ENCODE peak calls at places on chromosome 5, in six cellular contexts. P is DMS 273 treated with DMSO at 0.1 percent for 48 hours; W is iris pigment epithelial cell; C is CD8-positive, alpha-beta T cell; H is NCI-H774; F is hepatic stellate cell. G is an unnamed sample.

GRCh38 chr5:17277907-17278306 is 60.5 kb downstream of the BASP1 start:
- DNase-seq in P (no peak), H (no peak), W (no peak), F (no peak), C (no peak), G (no peak)

GRCh38 chr5:119400248-119400647 is 44.4 kb downstream of the TNFAIP8 start:
- DNase-seq in H (no peak), F (no peak), W (no peak), P (no peak), C (no peak), G (no peak)

GRCh38 chr5:139711067-139711851 is 63.1 kb downstream of the CXXC5 start:
- DNase-seq in W (peak), H (no peak), P (peak), F (peak), C (peak), G (peak)

GRCh38 chr5:14039063-14039462 is 94.6 kb upstream of the DNAH5 start:
- DNase-seq in C (no peak), H (no peak), P (no peak), F (no peak), W (no peak), G (no peak)

GRCh38 chr5:108561416-108562204 is 179.7 kb upstream of the FBXL17 start:
- DNase-seq in P (no peak), W (peak), H (no peak), C (no peak), F (no peak), G (no peak)

GRCh38 chr5:83375049-83375710 is 96.4 kb upstream of the VCAN start:
- DNase-seq in F (peak), H (no peak), P (no peak), W (no peak), C (no peak), G (no peak)

GRCh38 chr5:79011219-79011836 is 26.2 kb upstream of the ARSB start:
- DNase-seq in C (no peak), H (no peak), W (peak), F (no peak), P (no peak), G (no peak)

GRCh38 chr5:89037090-89037489 is 154.1 kb upstream of the MEF2C start:
- DNase-seq in F (no peak), P (no peak), W (peak), H (no peak), C (no peak), G (no peak)

GRCh38 chr5:60578295-60578694 is 121.7 kb downstream of the DEPDC1B start:
- DNase-seq in C (no peak), P (no peak), F (no peak), H (no peak), W (no peak), G (no peak)

GRCh38 chr5:72816297-72817075 is at the start of gene TNPO1:
- DNase-seq in F (peak), P (peak), C (peak), W (peak), H (peak), G (peak)

GRCh38 chr5:81506900-81507588 is 113.1 kb upstream of the ACOT12 start:
- DNase-seq in W (peak), H (peak), P (peak), F (peak), C (peak), G (peak)

GRCh38 chr5:177431317-177432142 is 5.1 kb downstream of the GRK6 start:
- DNase-seq in P (no peak), W (no peak), C (peak), F (no peak), H (no peak), G (no peak)

GRCh38 chr5:38692346-38692745 is 135.9 kb upstream of the LIFR start:
- DNase-seq in W (peak), F (no peak), P (no peak), H (no peak), C (no peak), G (no peak)

GRCh38 chr5:176621661-176622079 is 8.7 kb downstream of the SNCB start:
- DNase-seq in F (peak), C (no peak), H (no peak), P (no peak), W (peak), G (no peak)

GRCh38 chr5:78600656-78601452 is 47.7 kb downstream of the LHFPL2 start:
- DNase-seq in H (no peak), W (peak), P (no peak), C (no peak), F (no peak), G (no peak)

GRCh38 chr5:151158287-151158661 is 695 bp upstream of the ANXA6 start:
- DNase-seq in F (no peak), C (no peak), P (peak), W (peak), H (no peak), G (no peak)